ENCODE peak calls at places on chromosome 21, in nine cellular contexts. One of them, this sample, is unnamed.

GRCh38 chr21:42201615-42202161 is 17.3 kb upstream of the ABCG1 start:
- DNase-seq in foreskin fibroblast: no peak
- DNase-seq in cardiac muscle cell: no peak
- DNase-seq in heart left ventricle: no peak
- DNase-seq in mucosa of descending colon: no peak
- DNase-seq in glutamatergic neuron: no peak
- DNase-seq in mesothelial cell of epicardium: no peak
- DNase-seq in pancreas: no peak
- DNase-seq in H9: no peak
- DNase-seq in this sample: no peak

GRCh38 chr21:37849703-37850102 is 66.6 kb downstream of the KCNJ6 start:
- DNase-seq in foreskin fibroblast: peak
- DNase-seq in cardiac muscle cell: no peak
- DNase-seq in heart left ventricle: no peak
- DNase-seq in mucosa of descending colon: no peak
- DNase-seq in glutamatergic neuron: no peak
- DNase-seq in mesothelial cell of epicardium: no peak
- DNase-seq in pancreas: no peak
- DNase-seq in H9: no peak
- DNase-seq in this sample: no peak

GRCh38 chr21:36854391-36854790 is 112.1 kb downstream of the HLCS start:
- DNase-seq in foreskin fibroblast: peak
- DNase-seq in cardiac muscle cell: peak
- DNase-seq in heart left ventricle: no peak
- DNase-seq in mucosa of descending colon: peak
- DNase-seq in glutamatergic neuron: peak
- DNase-seq in mesothelial cell of epicardium: no peak
- DNase-seq in pancreas: no peak
- DNase-seq in H9: peak
- DNase-seq in this sample: no peak

GRCh38 chr21:42381347-42381984 is 14.4 kb downstream of the TMPRSS3 start:
- DNase-seq in foreskin fibroblast: peak
- DNase-seq in cardiac muscle cell: peak
- DNase-seq in heart left ventricle: no peak
- DNase-seq in mucosa of descending colon: peak
- DNase-seq in glutamatergic neuron: peak
- DNase-seq in mesothelial cell of epicardium: no peak
- DNase-seq in pancreas: peak
- DNase-seq in H9: peak
- DNase-seq in this sample: no peak

GRCh38 chr21:41926068-41926806 is 27.6 kb downstream of the C2CD2 start:
- DNase-seq in foreskin fibroblast: peak
- DNase-seq in cardiac muscle cell: no peak
- DNase-seq in heart left ventricle: no peak
- DNase-seq in mucosa of descending colon: peak
- DNase-seq in glutamatergic neuron: no peak
- DNase-seq in mesothelial cell of epicardium: no peak
- DNase-seq in pancreas: no peak
- DNase-seq in H9: no peak
- DNase-seq in this sample: no peak

GRCh38 chr21:24976238-24976637 is 631.0 kb downstream of the MRPL39 start:
- DNase-seq in foreskin fibroblast: no peak
- DNase-seq in cardiac muscle cell: no peak
- DNase-seq in heart left ventricle: no peak
- DNase-seq in mucosa of descending colon: no peak
- DNase-seq in glutamatergic neuron: no peak
- DNase-seq in mesothelial cell of epicardium: no peak
- DNase-seq in pancreas: no peak
- DNase-seq in H9: no peak
- DNase-seq in this sample: no peak

GRCh38 chr21:17527240-17527639 is 14.4 kb downstream of the CXADR start:
- DNase-seq in foreskin fibroblast: peak
- DNase-seq in cardiac muscle cell: no peak
- DNase-seq in heart left ventricle: no peak
- DNase-seq in mucosa of descending colon: no peak
- DNase-seq in glutamatergic neuron: no peak
- DNase-seq in mesothelial cell of epicardium: no peak
- DNase-seq in pancreas: no peak
- DNase-seq in H9: no peak
- DNase-seq in this sample: no peak

GRCh38 chr21:21624674-21625073 is 626.5 kb downstream of the NCAM2 start:
- DNase-seq in foreskin fibroblast: peak
- DNase-seq in cardiac muscle cell: no peak
- DNase-seq in heart left ventricle: no peak
- DNase-seq in mucosa of descending colon: no peak
- DNase-seq in glutamatergic neuron: no peak
- DNase-seq in mesothelial cell of epicardium: no peak
- DNase-seq in pancreas: no peak
- DNase-seq in H9: no peak
- DNase-seq in this sample: no peak

GRCh38 chr21:21101911-21102310 is 103.7 kb downstream of the NCAM2 start:
- DNase-seq in foreskin fibroblast: peak
- DNase-seq in cardiac muscle cell: peak
- DNase-seq in heart left ventricle: no peak
- DNase-seq in mucosa of descending colon: peak
- DNase-seq in glutamatergic neuron: no peak
- DNase-seq in mesothelial cell of epicardium: no peak
- DNase-seq in pancreas: no peak
- DNase-seq in H9: peak
- DNase-seq in this sample: no peak

GRCh38 chr21:16588433-16588860 is 858.7 kb downstream of the USP25 start:
- DNase-seq in foreskin fibroblast: peak
- DNase-seq in cardiac muscle cell: peak
- DNase-seq in heart left ventricle: peak
- DNase-seq in mucosa of descending colon: peak
- DNase-seq in glutamatergic neuron: peak
- DNase-seq in mesothelial cell of epicardium: peak
- DNase-seq in pancreas: peak
- DNase-seq in H9: peak
- DNase-seq in this sample: peak

GRCh38 chr21:25562660-25563059 is 44.6 kb downstream of the MRPL39 start:
- DNase-seq in foreskin fibroblast: no peak
- DNase-seq in cardiac muscle cell: no peak
- DNase-seq in heart left ventricle: no peak
- DNase-seq in mucosa of descending colon: no peak
- DNase-seq in glutamatergic neuron: no peak
- DNase-seq in mesothelial cell of epicardium: no peak
- DNase-seq in pancreas: no peak
- DNase-seq in H9: no peak
- DNase-seq in this sample: no peak

GRCh38 chr21:16911166-16911607 is 601.7 kb upstream of the CXADR start:
- DNase-seq in foreskin fibroblast: no peak
- DNase-seq in cardiac muscle cell: no peak
- DNase-seq in heart left ventricle: no peak
- DNase-seq in mucosa of descending colon: no peak
- DNase-seq in glutamatergic neuron: no peak
- DNase-seq in mesothelial cell of epicardium: no peak
- DNase-seq in pancreas: no peak
- DNase-seq in H9: no peak
- DNase-seq in this sample: no peak

GRCh38 chr21:26210614-26211013 is 40.0 kb upstream of the APP start:
- DNase-seq in foreskin fibroblast: no peak
- DNase-seq in cardiac muscle cell: no peak
- DNase-seq in heart left ventricle: no peak
- DNase-seq in mucosa of descending colon: no peak
- DNase-seq in glutamatergic neuron: no peak
- DNase-seq in mesothelial cell of epicardium: no peak
- DNase-seq in pancreas: no peak
- DNase-seq in H9: no peak
- DNase-seq in this sample: no peak

GRCh38 chr21:41647806-41648561 is 118.9 kb downstream of the RIPK4 start:
- DNase-seq in foreskin fibroblast: no peak
- DNase-seq in cardiac muscle cell: no peak
- DNase-seq in heart left ventricle: no peak
- DNase-seq in mucosa of descending colon: no peak
- DNase-seq in glutamatergic neuron: no peak
- DNase-seq in mesothelial cell of epicardium: no peak
- DNase-seq in pancreas: no peak
- DNase-seq in H9: no peak
- DNase-seq in this sample: no peak

GRCh38 chr21:43357708-43358430 is 69.1 kb downstream of the SIK1 start:
- DNase-seq in foreskin fibroblast: no peak
- DNase-seq in cardiac muscle cell: no peak
- DNase-seq in heart left ventricle: no peak
- DNase-seq in mucosa of descending colon: no peak
- DNase-seq in glutamatergic neuron: peak
- DNase-seq in mesothelial cell of epicardium: no peak
- DNase-seq in pancreas: no peak
- DNase-seq in H9: no peak
- DNase-seq in this sample: peak

GRCh38 chr21:34075099-34075425 is 1.7 kb downstream of the MRPS6 start:
- DNase-seq in foreskin fibroblast: no peak
- DNase-seq in cardiac muscle cell: no peak
- DNase-seq in heart left ventricle: no peak
- DNase-seq in mucosa of descending colon: no peak
- DNase-seq in glutamatergic neuron: no peak
- DNase-seq in mesothelial cell of epicardium: no peak
- DNase-seq in pancreas: no peak
- DNase-seq in H9: no peak
- DNase-seq in this sample: no peak

GRCh38 chr21:34074283-34075098 is 1.1 kb downstream of the MRPS6 start:
- DNase-seq in foreskin fibroblast: no peak
- DNase-seq in cardiac muscle cell: peak
- DNase-seq in heart left ventricle: no peak
- DNase-seq in mucosa of descending colon: peak
- DNase-seq in glutamatergic neuron: no peak
- DNase-seq in mesothelial cell of epicardium: no peak
- DNase-seq in pancreas: no peak
- DNase-seq in H9: no peak
- DNase-seq in this sample: no peak

GRCh38 chr21:34073032-34073748 is at the start of the genes MRPS6 and SLC5A3:
- DNase-seq in foreskin fibroblast: peak
- DNase-seq in cardiac muscle cell: peak
- DNase-seq in heart left ventricle: peak
- DNase-seq in mucosa of descending colon: peak
- DNase-seq in glutamatergic neuron: peak
- DNase-seq in mesothelial cell of epicardium: peak
- DNase-seq in pancreas: peak
- DNase-seq in H9: peak
- DNase-seq in this sample: peak

GRCh38 chr21:34072145-34073031 is 990 bp upstream of the MRPS6 start:
- DNase-seq in foreskin fibroblast: peak
- DNase-seq in cardiac muscle cell: no peak
- DNase-seq in heart left ventricle: peak
- DNase-seq in mucosa of descending colon: peak
- DNase-seq in glutamatergic neuron: no peak
- DNase-seq in mesothelial cell of epicardium: no peak
- DNase-seq in pancreas: peak
- DNase-seq in H9: no peak
- DNase-seq in this sample: no peak

GRCh38 chr21:34073749-34074282 is 438 bp downstream of the MRPS6 start:
- DNase-seq in foreskin fibroblast: peak
- DNase-seq in cardiac muscle cell: peak
- DNase-seq in heart left ventricle: peak
- DNase-seq in mucosa of descending colon: peak
- DNase-seq in glutamatergic neuron: peak
- DNase-seq in mesothelial cell of epicardium: no peak
- DNase-seq in pancreas: peak
- DNase-seq in H9: no peak
- DNase-seq in this sample: no peak
- TF ChIP-seq CTCF in foreskin fibroblast: no peak
- TF ChIP-seq CTCF in cardiac muscle cell: no peak
- TF ChIP-seq CTCF in heart left ventricle: no peak
- TF ChIP-seq CTCF in mucosa of descending colon: no peak
- TF ChIP-seq CTCF in glutamatergic neuron: no peak
- TF ChIP-seq CTCF in mesothelial cell of epicardium: no peak
- TF ChIP-seq CTCF in pancreas: no peak
- TF ChIP-seq CTCF in H9: no peak
- TF ChIP-seq CTCF in this sample: no peak

GRCh38 chr21:22993144-22993543 is 1994.9 kb downstream of the NCAM2 start:
- DNase-seq in foreskin fibroblast: no peak
- DNase-seq in cardiac muscle cell: peak
- DNase-seq in heart left ventricle: no peak
- DNase-seq in mucosa of descending colon: no peak
- DNase-seq in glutamatergic neuron: no peak
- DNase-seq in mesothelial cell of epicardium: no peak
- DNase-seq in pancreas: no peak
- DNase-seq in H9: no peak
- DNase-seq in this sample: no peak

DNA sequence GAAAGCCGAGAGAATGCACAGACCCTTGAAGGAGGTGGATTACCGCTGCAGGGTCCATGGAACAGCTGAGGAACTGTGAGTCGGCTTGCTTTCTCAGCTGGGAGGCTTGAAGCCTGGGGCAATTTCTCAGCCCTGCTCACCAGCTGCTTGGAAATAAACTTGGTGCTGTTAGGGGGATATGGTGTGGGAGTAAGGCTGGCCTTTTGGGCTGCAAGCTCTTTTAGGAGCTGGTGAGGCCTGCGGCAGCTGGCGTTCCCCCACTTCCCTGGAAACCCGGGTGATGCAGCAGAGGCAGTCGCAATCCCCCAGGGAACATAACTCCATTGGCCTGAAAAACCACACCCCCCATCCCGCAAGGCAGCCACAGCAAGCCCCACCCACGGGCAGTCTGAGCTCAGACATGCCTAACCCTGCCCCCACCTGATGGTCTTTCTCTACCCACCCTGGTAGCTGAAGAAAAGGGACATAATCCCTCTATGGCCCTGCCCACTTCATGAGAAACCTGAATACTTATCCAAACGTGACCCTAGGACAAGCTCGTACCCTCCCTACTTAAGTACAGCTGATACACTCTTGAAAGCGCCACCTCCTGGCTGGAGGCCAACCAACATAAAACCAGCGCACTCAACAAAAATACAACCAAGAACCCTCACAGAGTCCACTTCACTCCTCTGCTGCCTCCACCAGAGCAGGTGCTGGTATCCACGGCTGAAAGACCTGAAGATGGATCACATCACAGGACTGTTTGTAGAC is 1995.8 kb downstream of the NCAM2 start:
- DNase-seq in foreskin fibroblast: no peak
- DNase-seq in cardiac muscle cell: no peak
- DNase-seq in heart left ventricle: no peak
- DNase-seq in mucosa of descending colon: no peak
- DNase-seq in glutamatergic neuron: no peak
- DNase-seq in mesothelial cell of epicardium: no peak
- DNase-seq in pancreas: no peak
- DNase-seq in H9: peak
- DNase-seq in this sample: no peak
- TF ChIP-seq CTCF in foreskin fibroblast: no peak
- TF ChIP-seq CTCF in cardiac muscle cell: no peak
- TF ChIP-seq CTCF in heart left ventricle: no peak
- TF ChIP-seq CTCF in mucosa of descending colon: no peak
- TF ChIP-seq CTCF in glutamatergic neuron: no peak
- TF ChIP-seq CTCF in mesothelial cell of epicardium: no peak
- TF ChIP-seq CTCF in pancreas: no peak
- TF ChIP-seq CTCF in H9: peak
- TF ChIP-seq CTCF in this sample: no peak

GRCh38 chr21:31514598-31514997 is 144.9 kb upstream of the SOD1 start:
- DNase-seq in foreskin fibroblast: no peak
- DNase-seq in cardiac muscle cell: peak
- DNase-seq in heart left ventricle: no peak
- DNase-seq in mucosa of descending colon: no peak
- DNase-seq in glutamatergic neuron: peak
- DNase-seq in mesothelial cell of epicardium: no peak
- DNase-seq in pancreas: peak
- DNase-seq in H9: peak
- DNase-seq in this sample: no peak
- TF ChIP-seq CTCF in foreskin fibroblast: no peak
- TF ChIP-seq CTCF in cardiac muscle cell: peak
- TF ChIP-seq CTCF in heart left ventricle: no peak
- TF ChIP-seq CTCF in mucosa of descending colon: no peak
- TF ChIP-seq CTCF in glutamatergic neuron: no peak
- TF ChIP-seq CTCF in mesothelial cell of epicardium: no peak
- TF ChIP-seq CTCF in pancreas: no peak
- TF ChIP-seq CTCF in H9: no peak
- TF ChIP-seq CTCF in this sample: no peak

GRCh38 chr21:39180429-39181019 is 2.7 kb downstream of the PSMG1 start:
- DNase-seq in foreskin fibroblast: peak
- DNase-seq in cardiac muscle cell: no peak
- DNase-seq in heart left ventricle: no peak
- DNase-seq in mucosa of descending colon: no peak
- DNase-seq in glutamatergic neuron: no peak
- DNase-seq in mesothelial cell of epicardium: no peak
- DNase-seq in pancreas: no peak
- DNase-seq in H9: no peak
- DNase-seq in this sample: no peak
- TF ChIP-seq CTCF in foreskin fibroblast: no peak
- TF ChIP-seq CTCF in cardiac muscle cell: peak
- TF ChIP-seq CTCF in heart left ventricle: no peak
- TF ChIP-seq CTCF in mucosa of descending colon: no peak
- TF ChIP-seq CTCF in glutamatergic neuron: peak
- TF ChIP-seq CTCF in mesothelial cell of epicardium: no peak
- TF ChIP-seq CTCF in pancreas: no peak
- TF ChIP-seq CTCF in H9: peak
- TF ChIP-seq CTCF in this sample: no peak